ENCODE peak calls at places on chromosomes 2 and 18, in six cellular contexts. L, I, Z, W, U and S are unnamed samples.

GRCh38 chr2:20126040-20126439 is 74.6 kb upstream of the LAPTM4A start:
- DNase-seq in W (no peak), L (no peak), Z (no peak), U (no peak), I (no peak), S (no peak)

GRCh38 chr2:200794143-200794542 is 17.6 kb upstream of the BZW1 start:
- DNase-seq in Z (no peak), W (no peak), I (no peak), U (no peak), L (no peak), S (no peak)

GRCh38 chr2:37768491-37768925 is 97.1 kb upstream of the CDC42EP3 start:
- DNase-seq in U (peak; percentile 25), L (peak; percentile 12), Z (no peak), W (peak; percentile 53), I (no peak), S (no peak)

GRCh38 chr2:208488668-208489564 is 82.3 kb downstream of the PTH2R start:
- DNase-seq in L (no peak), Z (no peak), U (no peak), I (peak; percentile 64), W (no peak), S (no peak)

GRCh38 chr18:63882333-63883141 is 5.0 kb upstream of the SERPINB2 start:
- DNase-seq in U (no peak), Z (no peak), W (no peak), L (no peak), I (no peak), S (no peak)

GRCh38 chr2:120912101-120912985 is 176.7 kb downstream of the GLI2 start:
- DNase-seq in I (peak; percentile 69), U (no peak), W (peak; percentile 80), L (no peak), Z (no peak), S (no peak)

GRCh38 chr2:63060079-63060482 is 9.5 kb downstream of the OTX1 start:
- DNase-seq in I (no peak), W (no peak), Z (no peak), L (no peak), U (no peak), S (no peak)

GRCh38 chr2:232772540-232772939 is 3.8 kb downstream of the KCNJ13 start:
- DNase-seq in U (no peak), I (no peak), W (no peak), Z (no peak), L (no peak), S (peak; percentile 48)

GRCh38 chr2:133123912-133124311 is 444.4 kb downstream of the NCKAP5 start:
- DNase-seq in U (no peak), Z (no peak), I (no peak), W (no peak), L (no peak), S (no peak)

GRCh38 chr2:187580462-187581124 is 26.4 kb upstream of the TFPI start:
- DNase-seq in U (peak; percentile 76), I (peak; percentile 55), Z (no peak), W (peak; percentile 7), L (peak; percentile 30), S (no peak)

GRCh38 chr2:226080323-226080722 is 680.8 kb downstream of the NYAP2 start:
- DNase-seq in W (no peak), Z (no peak), U (no peak), L (no peak), I (no peak), S (no peak)

GRCh38 chr2:64989982-64990614 is 899 bp downstream of the SLC1A4 start:
- DNase-seq in I (peak; percentile 48), L (no peak), Z (no peak), U (peak; percentile 43), W (no peak), S (no peak)

GRCh38 chr18:28019425-28020108 is 157.4 kb downstream of the CDH2 start:
- DNase-seq in Z (no peak), L (no peak), W (no peak), I (no peak), U (no peak), S (no peak)

GRCh38 chr18:43277164-43277600 is at the start of gene SYT4:
- DNase-seq in Z (peak; percentile 66), L (peak; percentile 40), W (no peak), U (peak; percentile 8), I (no peak), S (no peak)

GRCh38 chr18:3966985-3967856 is 487.9 kb downstream of the DLGAP1 start:
- DNase-seq in I (no peak), L (no peak), Z (no peak), W (peak; percentile 39), U (no peak), S (no peak)

GRCh38 chr2:148020036-148020357 is 540 bp downstream of the ORC4 start:
- DNase-seq in W (no peak), U (no peak), I (no peak), Z (no peak), L (no peak), S (no peak)

GRCh38 chr18:6624271-6624670 is 105.2 kb upstream of the ARHGAP28 start:
- DNase-seq in L (no peak), W (no peak), U (no peak), I (no peak), Z (no peak), S (no peak)

GRCh38 chr2:9972621-9973445 is 21.3 kb downstream of the GRHL1 start:
- DNase-seq in Z (no peak), U (no peak), W (no peak), L (no peak), I (peak; percentile 33), S (no peak)

GRCh38 chr2:233980955-233981555 is 63.9 kb downstream of the TRPM8 start:
- DNase-seq in W (no peak), L (no peak), I (no peak), U (no peak), Z (no peak), S (no peak)

GRCh38 chr2:221762496-221762895 is 190.4 kb upstream of the EPHA4 start:
- DNase-seq in I (no peak), L (no peak), Z (no peak), W (no peak), U (no peak), S (no peak)

GRCh38 chr2:60972889-60973656 is 44.4 kb upstream of the PEX13 start:
- DNase-seq in Z (no peak), L (no peak), U (no peak), I (no peak), W (no peak), S (no peak)

GRCh38 chr18:13461936-13462335 is 243.4 kb downstream of the LDLRAD4 start:
- DNase-seq in I (no peak), U (no peak), W (no peak), L (no peak), Z (no peak), S (no peak)

GRCh38 chr2:110881908-110882307 is 149.5 kb downstream of the ACOXL start:
- DNase-seq in Z (no peak), L (no peak), U (no peak), W (no peak), I (no peak), S (peak; percentile 55)

GRCh38 chr2:186848873-186849578 is at the start of gene ZSWIM2:
- DNase-seq in L (peak; percentile 78), I (no peak), U (peak; percentile 19), W (no peak), Z (peak; percentile 72), S (no peak)

DNA sequence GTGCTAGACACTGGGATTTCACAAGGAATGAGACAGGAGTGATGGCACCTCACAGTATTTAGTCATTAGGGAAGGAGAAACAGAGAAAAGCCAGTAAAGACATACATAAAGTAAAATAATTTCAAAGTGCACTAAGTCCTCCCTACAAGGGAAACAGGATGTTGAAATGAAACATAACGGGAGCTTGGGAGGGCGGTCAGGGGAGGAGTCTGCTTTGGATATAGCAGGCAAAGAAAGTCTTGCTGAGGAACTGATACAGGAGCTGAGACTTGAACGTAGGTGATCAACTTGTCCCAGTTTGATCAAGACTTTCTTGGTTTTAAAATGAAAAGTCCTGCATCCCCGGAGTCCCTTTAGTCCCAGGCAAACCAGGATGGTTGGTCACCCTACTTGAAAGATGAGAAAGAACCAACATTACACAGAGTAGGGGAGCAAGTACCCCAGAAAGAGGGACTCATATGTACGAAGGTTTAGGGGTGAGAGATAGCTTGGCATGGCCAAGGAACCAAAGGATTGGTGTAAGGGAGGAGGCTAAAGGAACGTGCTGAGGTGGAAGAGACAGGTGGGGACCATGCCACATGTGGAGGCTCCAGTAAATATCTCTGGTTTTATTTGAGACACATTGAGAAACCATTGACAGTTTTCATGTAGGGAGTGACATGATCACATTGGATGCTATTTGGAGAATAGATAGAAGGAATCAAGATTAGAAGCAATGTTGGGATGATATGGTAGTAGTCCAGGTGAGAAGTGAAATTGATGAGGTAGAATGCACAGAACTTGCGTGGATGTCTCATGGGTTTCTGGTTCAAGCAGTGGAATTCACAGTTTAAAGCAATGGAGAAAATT is 28.4 kb downstream of the FBXO48 start:
- DNase-seq in L (no peak), I (no peak), W (no peak), Z (no peak), U (no peak), S (no peak)
- TF ChIP-seq CHD2 in L (no peak), I (no peak), W (no peak), Z (no peak), U (no peak), S (no peak)

DNA sequence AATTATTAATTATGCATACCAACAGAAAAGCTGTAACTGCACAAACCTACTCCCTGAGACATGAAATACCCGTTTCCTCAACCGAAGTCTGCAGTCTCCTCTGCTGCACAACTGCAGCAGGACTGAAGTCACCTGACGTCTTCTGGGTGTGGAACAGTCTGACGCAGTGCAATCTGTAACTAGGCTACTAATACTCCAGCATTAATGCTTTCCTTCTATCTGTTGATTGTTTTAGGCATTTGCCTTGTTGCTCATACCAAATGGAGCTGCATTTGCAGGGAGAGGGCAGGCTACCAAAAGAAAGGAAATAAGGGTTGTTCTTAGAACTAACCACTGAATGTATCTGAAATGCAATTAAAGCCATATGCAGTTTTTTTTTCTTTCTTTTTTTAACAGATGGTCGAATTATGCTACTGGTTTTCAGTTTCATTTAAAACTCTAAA is 40.1 kb downstream of the RTN4 start:
- DNase-seq in Z (no peak), I (peak; percentile 30), L (no peak), U (no peak), W (peak; percentile 26), S (peak; percentile 60)
- TF ChIP-seq CHD2 in Z (no peak), I (no peak), L (no peak), U (no peak), W (no peak), S (no peak)

GRCh38 chr2:168278424-168278888 is 31.1 kb upstream of the STK39 start:
- DNase-seq in I (no peak), W (no peak), L (no peak), U (peak; percentile 71), Z (no peak), S (no peak)
- TF ChIP-seq CHD2 in I (no peak), W (no peak), L (no peak), U (no peak), Z (no peak), S (no peak)

GRCh38 chr2:168434164-168434563 is 21.9 kb upstream of the CERS6 start:
- DNase-seq in L (peak; percentile 52), U (no peak), W (no peak), I (no peak), Z (no peak), S (no peak)
- TF ChIP-seq CHD2 in L (peak; percentile 87), U (no peak), W (no peak), I (no peak), Z (no peak), S (no peak)

GRCh38 chr18:10351858-10352257 is 102.6 kb upstream of the APCDD1 start:
- DNase-seq in L (no peak), W (no peak), Z (no peak), U (no peak), I (no peak), S (no peak)
- TF ChIP-seq CHD2 in L (no peak), W (no peak), Z (no peak), U (no peak), I (no peak), S (no peak)